ENCODE peak calls at places on chromosomes 6 and 20, in nine cellular contexts. L, K, P, J, Q, C, Z, B and X are unnamed samples.

GRCh38 chr6:166949533-166950442 is 6.6 kb downstream of the RNASET2 start:
- DNase-seq in L (no peak), K (no peak), P (no peak), J (no peak), Q (no peak), C (no peak), Z (no peak), B (no peak), X (no peak)

GRCh38 chr6:3884007-3884745 is 35.0 kb downstream of the FAM50B start:
- DNase-seq in L (peak), K (no peak), P (peak), J (no peak), Q (no peak), C (no peak), Z (peak), B (no peak), X (no peak)

GRCh38 chr20:39479196-39479810 is 517.2 kb downstream of the DHX35 start:
- DNase-seq in L (no peak), K (no peak), P (no peak), J (no peak), Q (no peak), C (peak), Z (no peak), B (no peak), X (no peak)

GRCh38 chr20:45910670-45911485 is 1.1 kb downstream of the PLTP start:
- DNase-seq in L (peak), K (peak), P (peak), J (peak), Q (peak), C (peak), Z (peak), B (peak), X (peak)

GRCh38 chr6:14194483-14194882 is 76.9 kb downstream of the CD83 start:
- DNase-seq in L (no peak), K (no peak), P (no peak), J (no peak), Q (no peak), C (no peak), Z (no peak), B (no peak), X (no peak)

GRCh38 chr6:151452750-151453427 is 963 bp upstream of the RMND1 start:
- DNase-seq in L (no peak), K (peak), P (no peak), J (no peak), Q (peak), C (peak), Z (no peak), B (no peak), X (no peak)

GRCh38 chr6:158778005-158778527 is 41.1 kb downstream of the EZR start:
- DNase-seq in L (no peak), K (no peak), P (no peak), J (no peak), Q (no peak), C (no peak), Z (no peak), B (no peak), X (no peak)

GRCh38 chr20:32535953-32536823 is 48.9 kb downstream of the NOL4L start:
- DNase-seq in L (peak), K (peak), P (no peak), J (no peak), Q (peak), C (peak), Z (no peak), B (peak), X (peak)

GRCh38 chr20:61609461-61609860 is 357.4 kb downstream of the CDH4 start:
- DNase-seq in L (no peak), K (no peak), P (no peak), J (no peak), Q (no peak), C (no peak), Z (no peak), B (no peak), X (no peak)

GRCh38 chr6:133671376-133671775 is 217.5 kb upstream of the TCF21 start:
- DNase-seq in L (no peak), K (no peak), P (no peak), J (no peak), Q (no peak), C (no peak), Z (peak), B (no peak), X (no peak)

GRCh38 chr6:157670466-157671186 is 152.4 kb upstream of the SNX9 start:
- DNase-seq in L (no peak), K (no peak), P (no peak), J (no peak), Q (no peak), C (no peak), Z (no peak), B (no peak), X (no peak)

GRCh38 chr20:63169731-63170130 is 46.2 kb downstream of the YTHDF1 start:
- DNase-seq in L (peak), K (no peak), P (no peak), J (no peak), Q (no peak), C (no peak), Z (no peak), B (peak), X (no peak)

GRCh38 chr6:136037246-136037884 is 185.9 kb downstream of the PDE7B start:
- DNase-seq in L (no peak), K (no peak), P (no peak), J (no peak), Q (no peak), C (no peak), Z (no peak), B (no peak), X (no peak)

GRCh38 chr20:14919473-14920157 is 582.2 kb upstream of the FLRT3 start:
- DNase-seq in L (no peak), K (peak), P (no peak), J (no peak), Q (no peak), C (peak), Z (no peak), B (peak), X (no peak)

GRCh38 chr6:139877828-139878405 is 503.5 kb upstream of the CITED2 start:
- DNase-seq in L (no peak), K (no peak), P (no peak), J (no peak), Q (no peak), C (no peak), Z (no peak), B (no peak), X (no peak)

GRCh38 chr6:132227937-132228336 is 173.3 kb downstream of the MOXD1 start:
- DNase-seq in L (no peak), K (no peak), P (peak), J (no peak), Q (no peak), C (no peak), Z (no peak), B (no peak), X (no peak)

GRCh38 chr6:79608334-79609224 is 22.6 kb upstream of the SH3BGRL2 start:
- DNase-seq in L (peak), K (no peak), P (no peak), J (peak), Q (no peak), C (no peak), Z (no peak), B (no peak), X (no peak)

GRCh38 chr6:27866370-27867050 is 45.7 kb downstream of the OR2B2 start:
- DNase-seq in L (no peak), K (peak), P (peak), J (no peak), Q (peak), C (peak), Z (no peak), B (no peak), X (no peak)

GRCh38 chr6:111750753-111751684 is 122.2 kb downstream of the FYN start:
- DNase-seq in L (no peak), K (no peak), P (peak), J (no peak), Q (peak), C (no peak), Z (peak), B (no peak), X (no peak)

GRCh38 chr20:40980106-40980827 is 48.4 kb upstream of the TOP1 start:
- DNase-seq in L (no peak), K (no peak), P (no peak), J (no peak), Q (no peak), C (no peak), Z (no peak), B (no peak), X (no peak)

GRCh38 chr6:10558575-10558974 is 37.4 kb downstream of the GCNT2 start:
- DNase-seq in L (no peak), K (no peak), P (no peak), J (no peak), Q (no peak), C (peak), Z (no peak), B (no peak), X (no peak)

GRCh38 chr6:1771324-1771723 is 161.6 kb downstream of the FOXC1 start:
- DNase-seq in L (peak), K (no peak), P (peak), J (no peak), Q (no peak), C (peak), Z (peak), B (no peak), X (no peak)

GRCh38 chr20:48681882-48682426 is 145.8 kb downstream of the PREX1 start:
- DNase-seq in L (no peak), K (no peak), P (no peak), J (no peak), Q (no peak), C (no peak), Z (no peak), B (no peak), X (no peak)

GRCh38 chr20:50346372-50347347 is 156.0 kb downstream of the CEBPB start:
- DNase-seq in L (peak), K (peak), P (peak), J (peak), Q (no peak), C (peak), Z (peak), B (peak), X (peak)

GRCh38 chr6:20034408-20034769 is 177.9 kb downstream of the MBOAT1 start:
- DNase-seq in L (no peak), K (no peak), P (no peak), J (no peak), Q (no peak), C (no peak), Z (no peak), B (no peak), X (no peak)

GRCh38 chr6:125728739-125729138 is 20.7 kb upstream of the HEY2 start:
- DNase-seq in L (no peak), K (no peak), P (peak), J (no peak), Q (no peak), C (peak), Z (peak), B (no peak), X (no peak)

GRCh38 chr20:37881601-37882343 is 21.2 kb upstream of the VSTM2L start:
- DNase-seq in L (no peak), K (no peak), P (no peak), J (no peak), Q (no peak), C (no peak), Z (no peak), B (no peak), X (no peak)

GRCh38 chr6:121354764-121355163 is 20.5 kb upstream of the TBC1D32 start:
- DNase-seq in L (no peak), K (no peak), P (no peak), J (no peak), Q (no peak), C (no peak), Z (no peak), B (no peak), X (no peak)

GRCh38 chr6:149216459-149216858 is 101.1 kb upstream of the TAB2 start:
- DNase-seq in L (no peak), K (no peak), P (no peak), J (no peak), Q (no peak), C (no peak), Z (no peak), B (no peak), X (no peak)

GRCh38 chr6:105900120-105900937 is 185.8 kb upstream of the PRDM1 start:
- DNase-seq in L (no peak), K (no peak), P (peak), J (no peak), Q (peak), C (no peak), Z (peak), B (no peak), X (no peak)

GRCh38 chr20:44031001-44031574 is 116.4 kb downstream of the TOX2 start:
- DNase-seq in L (no peak), K (no peak), P (no peak), J (no peak), Q (no peak), C (no peak), Z (no peak), B (no peak), X (no peak)

GRCh38 chr20:22578221-22579118 is 5.9 kb downstream of the FOXA2 start:
- DNase-seq in L (no peak), K (peak), P (no peak), J (no peak), Q (no peak), C (no peak), Z (no peak), B (no peak), X (no peak)

GRCh38 chr6:27668442-27669275 is 195.8 kb upstream of the ZNF184 start:
- DNase-seq in L (peak), K (no peak), P (no peak), J (no peak), Q (peak), C (peak), Z (peak), B (no peak), X (peak)

GRCh38 chr6:106097368-106098231 is 11.5 kb downstream of the PRDM1 start:
- DNase-seq in L (peak), K (no peak), P (no peak), J (no peak), Q (peak), C (no peak), Z (no peak), B (no peak), X (no peak)

GRCh38 chr6:20328266-20328946 is 73.3 kb upstream of the E2F3 start:
- DNase-seq in L (no peak), K (no peak), P (no peak), J (no peak), Q (no peak), C (no peak), Z (no peak), B (no peak), X (no peak)

GRCh38 chr6:2476376-2476775 is 231.0 kb upstream of the GMDS start:
- DNase-seq in L (peak), K (no peak), P (peak), J (no peak), Q (no peak), C (no peak), Z (no peak), B (no peak), X (no peak)

GRCh38 chr6:12522347-12522746 is 194.2 kb upstream of the PHACTR1 start:
- DNase-seq in L (no peak), K (no peak), P (peak), J (no peak), Q (no peak), C (no peak), Z (peak), B (no peak), X (no peak)